ENCODE peak calls at places on chromosomes 4 and X, in nine cellular contexts. One of them, this sample, is unnamed.

GRCh38 chr4:2848449-2848848 is 4.8 kb downstream of the ADD1 start:
- DNase-seq in nephron progenitor cell: no peak
- DNase-seq in astrocyte of the spinal cord: no peak
- DNase-seq in kidney: no peak
- DNase-seq in fibroblast of lung: no peak
- DNase-seq in left ventricle myocardium inferior: no peak
- DNase-seq in GM13977: no peak
- DNase-seq in fibroblast of pulmonary artery: peak; percentile 29
- DNase-seq in progenitor cell of endocrine pancreas: no peak
- DNase-seq in this sample: no peak

GRCh38 chr4:183391204-183391603 is 53.2 kb upstream of the CDKN2AIP start:
- DNase-seq in fibroblast of pulmonary artery: no peak
- DNase-seq in progenitor cell of endocrine pancreas: no peak
- DNase-seq in kidney: no peak
- DNase-seq in astrocyte of the spinal cord: no peak
- DNase-seq in left ventricle myocardium inferior: no peak
- DNase-seq in fibroblast of lung: no peak
- DNase-seq in GM13977: no peak
- DNase-seq in nephron progenitor cell: no peak
- DNase-seq in this sample: no peak

GRCh38 chr4:128461300-128462103 is 173.9 kb upstream of the PGRMC2 start:
- DNase-seq in GM13977: no peak
- DNase-seq in astrocyte of the spinal cord: peak; percentile 91
- DNase-seq in fibroblast of lung: peak; percentile 97
- DNase-seq in nephron progenitor cell: no peak
- DNase-seq in kidney: no peak
- DNase-seq in left ventricle myocardium inferior: no peak
- DNase-seq in fibroblast of pulmonary artery: peak; percentile 87
- DNase-seq in progenitor cell of endocrine pancreas: no peak
- DNase-seq in this sample: no peak

GRCh38 chr4:37891221-37892159 is 606 bp downstream of the TBC1D1 start:
- DNase-seq in left ventricle myocardium inferior: peak; percentile 37
- DNase-seq in kidney: peak; percentile 68
- DNase-seq in fibroblast of lung: peak; percentile 38
- DNase-seq in fibroblast of pulmonary artery: no peak
- DNase-seq in nephron progenitor cell: no peak
- DNase-seq in GM13977: peak; percentile 80
- DNase-seq in astrocyte of the spinal cord: no peak
- DNase-seq in progenitor cell of endocrine pancreas: no peak
- DNase-seq in this sample: no peak

GRCh38 chrX:68914337-68914989 is 85.6 kb downstream of the EFNB1 start:
- DNase-seq in nephron progenitor cell: peak; percentile 27
- DNase-seq in fibroblast of pulmonary artery: no peak
- DNase-seq in astrocyte of the spinal cord: no peak
- DNase-seq in progenitor cell of endocrine pancreas: no peak
- DNase-seq in fibroblast of lung: no peak
- DNase-seq in left ventricle myocardium inferior: no peak
- DNase-seq in kidney: no peak
- DNase-seq in GM13977: no peak
- DNase-seq in this sample: no peak

GRCh38 chrX:45758319-45758718 is 557.6 kb upstream of the DIPK2B start:
- DNase-seq in fibroblast of pulmonary artery: peak; percentile 88
- DNase-seq in left ventricle myocardium inferior: no peak
- DNase-seq in astrocyte of the spinal cord: peak; percentile 92
- DNase-seq in fibroblast of lung: peak; percentile 84
- DNase-seq in kidney: no peak
- DNase-seq in nephron progenitor cell: no peak
- DNase-seq in progenitor cell of endocrine pancreas: no peak
- DNase-seq in GM13977: no peak
- DNase-seq in this sample: no peak

GRCh38 chr4:173025131-173025530 is 143.5 kb upstream of the GALNT7 start:
- DNase-seq in fibroblast of lung: peak; percentile 85
- DNase-seq in kidney: no peak
- DNase-seq in GM13977: peak; percentile 51
- DNase-seq in astrocyte of the spinal cord: peak; percentile 80
- DNase-seq in nephron progenitor cell: peak; percentile 41
- DNase-seq in progenitor cell of endocrine pancreas: peak; percentile 48
- DNase-seq in left ventricle myocardium inferior: no peak
- DNase-seq in fibroblast of pulmonary artery: peak; percentile 84
- DNase-seq in this sample: no peak

GRCh38 chr4:13182136-13182535 is 302.0 kb downstream of the RAB28 start:
- DNase-seq in fibroblast of pulmonary artery: no peak
- DNase-seq in nephron progenitor cell: no peak
- DNase-seq in astrocyte of the spinal cord: peak; percentile 27
- DNase-seq in kidney: no peak
- DNase-seq in left ventricle myocardium inferior: no peak
- DNase-seq in GM13977: no peak
- DNase-seq in fibroblast of lung: no peak
- DNase-seq in progenitor cell of endocrine pancreas: no peak
- DNase-seq in this sample: no peak

GRCh38 chrX:13938053-13938765 is 91.5 kb downstream of the GEMIN8 start:
- DNase-seq in fibroblast of pulmonary artery: peak; percentile 2
- DNase-seq in GM13977: peak; percentile 45
- DNase-seq in progenitor cell of endocrine pancreas: peak; percentile 27
- DNase-seq in astrocyte of the spinal cord: no peak
- DNase-seq in fibroblast of lung: peak; percentile 8
- DNase-seq in left ventricle myocardium inferior: peak; percentile 12
- DNase-seq in kidney: peak; percentile 80
- DNase-seq in nephron progenitor cell: peak; percentile 65
- DNase-seq in this sample: no peak

GRCh38 chr4:182067828-182068227 is 175.4 kb upstream of the TENM3 start:
- DNase-seq in fibroblast of lung: no peak
- DNase-seq in left ventricle myocardium inferior: no peak
- DNase-seq in fibroblast of pulmonary artery: no peak
- DNase-seq in kidney: no peak
- DNase-seq in GM13977: no peak
- DNase-seq in astrocyte of the spinal cord: peak; percentile 20
- DNase-seq in progenitor cell of endocrine pancreas: no peak
- DNase-seq in nephron progenitor cell: no peak
- DNase-seq in this sample: no peak

GRCh38 chr4:90474484-90474883 is 347.3 kb downstream of the CCSER1 start:
- DNase-seq in GM13977: no peak
- DNase-seq in astrocyte of the spinal cord: no peak
- DNase-seq in left ventricle myocardium inferior: no peak
- DNase-seq in progenitor cell of endocrine pancreas: no peak
- DNase-seq in kidney: no peak
- DNase-seq in nephron progenitor cell: no peak
- DNase-seq in fibroblast of pulmonary artery: no peak
- DNase-seq in fibroblast of lung: no peak
- DNase-seq in this sample: no peak

GRCh38 chrX:3501833-3502535 is 155.5 kb upstream of the MXRA5 start:
- DNase-seq in progenitor cell of endocrine pancreas: no peak
- DNase-seq in GM13977: no peak
- DNase-seq in nephron progenitor cell: peak; percentile 15
- DNase-seq in left ventricle myocardium inferior: peak; percentile 16
- DNase-seq in astrocyte of the spinal cord: peak; percentile 3
- DNase-seq in kidney: no peak
- DNase-seq in fibroblast of pulmonary artery: no peak
- DNase-seq in fibroblast of lung: no peak
- DNase-seq in this sample: no peak

GRCh38 chrX:13742397-13743176 is 8.0 kb downstream of the OFD1 start:
- DNase-seq in nephron progenitor cell: no peak
- DNase-seq in progenitor cell of endocrine pancreas: no peak
- DNase-seq in fibroblast of pulmonary artery: no peak
- DNase-seq in GM13977: peak; percentile 63
- DNase-seq in astrocyte of the spinal cord: no peak
- DNase-seq in kidney: no peak
- DNase-seq in fibroblast of lung: no peak
- DNase-seq in left ventricle myocardium inferior: no peak
- DNase-seq in this sample: no peak

GRCh38 chr4:87901426-87901825 is 68.7 kb downstream of the MEPE start:
- DNase-seq in GM13977: no peak
- DNase-seq in astrocyte of the spinal cord: peak; percentile 37
- DNase-seq in kidney: no peak
- DNase-seq in fibroblast of lung: no peak
- DNase-seq in fibroblast of pulmonary artery: no peak
- DNase-seq in progenitor cell of endocrine pancreas: no peak
- DNase-seq in nephron progenitor cell: no peak
- DNase-seq in left ventricle myocardium inferior: no peak
- DNase-seq in this sample: no peak

GRCh38 chrX:139596068-139596467 is 65.5 kb downstream of the F9 start:
- DNase-seq in kidney: no peak
- DNase-seq in left ventricle myocardium inferior: no peak
- DNase-seq in fibroblast of pulmonary artery: no peak
- DNase-seq in progenitor cell of endocrine pancreas: no peak
- DNase-seq in astrocyte of the spinal cord: no peak
- DNase-seq in GM13977: no peak
- DNase-seq in nephron progenitor cell: no peak
- DNase-seq in fibroblast of lung: no peak
- DNase-seq in this sample: no peak

GRCh38 chr4:78735697-78736096 is 40.5 kb upstream of the BMP2K start:
- DNase-seq in kidney: no peak
- DNase-seq in fibroblast of lung: no peak
- DNase-seq in progenitor cell of endocrine pancreas: no peak
- DNase-seq in astrocyte of the spinal cord: no peak
- DNase-seq in GM13977: peak; percentile 23
- DNase-seq in nephron progenitor cell: no peak
- DNase-seq in fibroblast of pulmonary artery: no peak
- DNase-seq in left ventricle myocardium inferior: no peak
- DNase-seq in this sample: no peak

GRCh38 chrX:37509349-37509748 is 62.1 kb upstream of the LANCL3 start:
- DNase-seq in nephron progenitor cell: no peak
- DNase-seq in fibroblast of pulmonary artery: no peak
- DNase-seq in progenitor cell of endocrine pancreas: no peak
- DNase-seq in left ventricle myocardium inferior: no peak
- DNase-seq in fibroblast of lung: peak; percentile 5
- DNase-seq in astrocyte of the spinal cord: peak; percentile 5
- DNase-seq in GM13977: no peak
- DNase-seq in kidney: no peak
- DNase-seq in this sample: no peak

GRCh38 chr4:26083987-26084386 is 170.0 kb downstream of the SMIM20 start:
- DNase-seq in astrocyte of the spinal cord: peak; percentile 89
- DNase-seq in fibroblast of pulmonary artery: peak; percentile 52
- DNase-seq in left ventricle myocardium inferior: no peak
- DNase-seq in nephron progenitor cell: no peak
- DNase-seq in progenitor cell of endocrine pancreas: no peak
- DNase-seq in fibroblast of lung: peak; percentile 92
- DNase-seq in GM13977: peak; percentile 43
- DNase-seq in kidney: no peak
- DNase-seq in this sample: no peak

GRCh38 chr4:153497091-153497531 is 31.0 kb downstream of the TMEM131L start:
- DNase-seq in GM13977: no peak
- DNase-seq in astrocyte of the spinal cord: no peak
- DNase-seq in fibroblast of lung: no peak
- DNase-seq in left ventricle myocardium inferior: no peak
- DNase-seq in kidney: no peak
- DNase-seq in nephron progenitor cell: no peak
- DNase-seq in progenitor cell of endocrine pancreas: no peak
- DNase-seq in fibroblast of pulmonary artery: peak; percentile 57
- DNase-seq in this sample: no peak

GRCh38 chr4:154416183-154416543 is 75.4 kb downstream of the DCHS2 start:
- DNase-seq in nephron progenitor cell: peak; percentile 58
- DNase-seq in GM13977: no peak
- DNase-seq in astrocyte of the spinal cord: no peak
- DNase-seq in kidney: no peak
- DNase-seq in left ventricle myocardium inferior: peak; percentile 31
- DNase-seq in fibroblast of lung: peak; percentile 1
- DNase-seq in progenitor cell of endocrine pancreas: no peak
- DNase-seq in fibroblast of pulmonary artery: no peak
- DNase-seq in this sample: no peak

GRCh38 chrX:21412883-21413282 is 38.7 kb downstream of the CNKSR2 start:
- DNase-seq in progenitor cell of endocrine pancreas: no peak
- DNase-seq in astrocyte of the spinal cord: peak; percentile 63
- DNase-seq in left ventricle myocardium inferior: no peak
- DNase-seq in nephron progenitor cell: no peak
- DNase-seq in fibroblast of lung: peak; percentile 24
- DNase-seq in kidney: no peak
- DNase-seq in GM13977: no peak
- DNase-seq in fibroblast of pulmonary artery: peak; percentile 23
- DNase-seq in this sample: no peak

GRCh38 chrX:147978931-147979330 is 2.2 kb upstream of the FMR1NB start:
- DNase-seq in left ventricle myocardium inferior: no peak
- DNase-seq in GM13977: no peak
- DNase-seq in fibroblast of pulmonary artery: no peak
- DNase-seq in astrocyte of the spinal cord: no peak
- DNase-seq in nephron progenitor cell: no peak
- DNase-seq in kidney: no peak
- DNase-seq in progenitor cell of endocrine pancreas: no peak
- DNase-seq in fibroblast of lung: no peak
- DNase-seq in this sample: no peak

GRCh38 chr4:7970031-7970946 is 30.6 kb upstream of the AFAP1 start:
- DNase-seq in left ventricle myocardium inferior: no peak
- DNase-seq in GM13977: peak; percentile 66
- DNase-seq in fibroblast of pulmonary artery: peak; percentile 79
- DNase-seq in fibroblast of lung: no peak
- DNase-seq in nephron progenitor cell: no peak
- DNase-seq in astrocyte of the spinal cord: no peak
- DNase-seq in kidney: peak; percentile 75
- DNase-seq in progenitor cell of endocrine pancreas: no peak
- DNase-seq in this sample: no peak

GRCh38 chr4:122758033-122758432 is 25.5 kb downstream of the BBS12 start:
- DNase-seq in fibroblast of lung: peak; percentile 68
- DNase-seq in kidney: no peak
- DNase-seq in progenitor cell of endocrine pancreas: no peak
- DNase-seq in GM13977: peak; percentile 22
- DNase-seq in left ventricle myocardium inferior: no peak
- DNase-seq in astrocyte of the spinal cord: peak; percentile 61
- DNase-seq in nephron progenitor cell: no peak
- DNase-seq in fibroblast of pulmonary artery: peak; percentile 64
- DNase-seq in this sample: no peak
- TF ChIP-seq CTCF in fibroblast of lung: peak; percentile 51
- TF ChIP-seq CTCF in kidney: peak; percentile 41
- TF ChIP-seq CTCF in progenitor cell of endocrine pancreas: peak; percentile 77
- TF ChIP-seq CTCF in GM13977: peak; percentile 50
- TF ChIP-seq CTCF in left ventricle myocardium inferior: peak; percentile 84
- TF ChIP-seq CTCF in astrocyte of the spinal cord: peak; percentile 59
- TF ChIP-seq CTCF in nephron progenitor cell: peak; percentile 72
- TF ChIP-seq CTCF in fibroblast of pulmonary artery: peak; percentile 64
- TF ChIP-seq CTCF in this sample: peak; percentile 75

GRCh38 chr4:163191999-163192398 is 25.3 kb upstream of the NAF1 start:
- DNase-seq in kidney: no peak
- DNase-seq in fibroblast of pulmonary artery: peak; percentile 11
- DNase-seq in progenitor cell of endocrine pancreas: no peak
- DNase-seq in nephron progenitor cell: no peak
- DNase-seq in GM13977: no peak
- DNase-seq in fibroblast of lung: no peak
- DNase-seq in left ventricle myocardium inferior: no peak
- DNase-seq in astrocyte of the spinal cord: no peak
- DNase-seq in this sample: no peak
- TF ChIP-seq CTCF in kidney: no peak
- TF ChIP-seq CTCF in fibroblast of pulmonary artery: peak; percentile 16
- TF ChIP-seq CTCF in progenitor cell of endocrine pancreas: no peak
- TF ChIP-seq CTCF in nephron progenitor cell: no peak
- TF ChIP-seq CTCF in GM13977: no peak
- TF ChIP-seq CTCF in fibroblast of lung: peak; percentile 40
- TF ChIP-seq CTCF in left ventricle myocardium inferior: no peak
- TF ChIP-seq CTCF in astrocyte of the spinal cord: no peak
- TF ChIP-seq CTCF in this sample: peak; percentile 14

GRCh38 chrX:154310991-154311541 is 15.5 kb downstream of the TKTL1 start:
- DNase-seq in GM13977: no peak
- DNase-seq in left ventricle myocardium inferior: no peak
- DNase-seq in nephron progenitor cell: no peak
- DNase-seq in progenitor cell of endocrine pancreas: no peak
- DNase-seq in astrocyte of the spinal cord: no peak
- DNase-seq in fibroblast of pulmonary artery: no peak
- DNase-seq in kidney: no peak
- DNase-seq in fibroblast of lung: no peak
- DNase-seq in this sample: no peak
- TF ChIP-seq CTCF in GM13977: no peak
- TF ChIP-seq CTCF in left ventricle myocardium inferior: no peak
- TF ChIP-seq CTCF in nephron progenitor cell: no peak
- TF ChIP-seq CTCF in progenitor cell of endocrine pancreas: no peak
- TF ChIP-seq CTCF in astrocyte of the spinal cord: no peak
- TF ChIP-seq CTCF in fibroblast of pulmonary artery: no peak
- TF ChIP-seq CTCF in kidney: no peak
- TF ChIP-seq CTCF in fibroblast of lung: no peak
- TF ChIP-seq CTCF in this sample: no peak

GRCh38 chr4:6591781-6592180 is 16.8 kb downstream of the MAN2B2 start:
- DNase-seq in GM13977: no peak
- DNase-seq in astrocyte of the spinal cord: no peak
- DNase-seq in left ventricle myocardium inferior: no peak
- DNase-seq in fibroblast of pulmonary artery: no peak
- DNase-seq in nephron progenitor cell: no peak
- DNase-seq in progenitor cell of endocrine pancreas: no peak
- DNase-seq in kidney: peak; percentile 57
- DNase-seq in fibroblast of lung: no peak
- DNase-seq in this sample: no peak
- TF ChIP-seq CTCF in GM13977: no peak
- TF ChIP-seq CTCF in astrocyte of the spinal cord: no peak
- TF ChIP-seq CTCF in left ventricle myocardium inferior: no peak
- TF ChIP-seq CTCF in fibroblast of pulmonary artery: no peak
- TF ChIP-seq CTCF in nephron progenitor cell: no peak
- TF ChIP-seq CTCF in progenitor cell of endocrine pancreas: no peak
- TF ChIP-seq CTCF in kidney: no peak
- TF ChIP-seq CTCF in fibroblast of lung: no peak
- TF ChIP-seq CTCF in this sample: peak; percentile 12

This sample was measured in D721Med.